ENCODE peak calls at places on chromosomes 5 and 9, in seven cellular contexts. C is HCT116, Y is thyroid gland, Z is A549, T is suprapubic skin, A is adrenal gland, B is IMR-90. N is an unnamed sample.

GRCh38 chr5:88746438-88746882 is 136.5 kb downstream of the MEF2C start:
- DNase-seq in Z (no peak), T (no peak), Y (no peak), B (no peak), A (no peak), C (no peak), N (no peak)

GRCh38 chr9:95038666-95039065 is 278.8 kb downstream of the FANCC start:
- DNase-seq in Y (no peak), C (no peak), A (no peak), Z (no peak), B (no peak), T (no peak), N (no peak)

GRCh38 chr9:115775669-115776068 is 377.9 kb upstream of the PAPPA start:
- DNase-seq in B (peak; percentile 14), Y (no peak), A (no peak), T (no peak), Z (no peak), C (no peak), N (no peak)

GRCh38 chr9:16625831-16626230 is 244.6 kb downstream of the BNC2 start:
- DNase-seq in A (no peak), B (peak; percentile 67), Y (no peak), Z (no peak), T (no peak), C (no peak), N (no peak)

GRCh38 chr5:177473461-177473991 is at the start of gene DBN1:
- DNase-seq in Y (peak; percentile 67), B (no peak), Z (peak; percentile 57), A (no peak), C (no peak), T (no peak), N (peak; percentile 69)

GRCh38 chr5:88886756-88887741 is 4.1 kb upstream of the MEF2C start:
- DNase-seq in C (no peak), Z (no peak), T (no peak), B (no peak), A (no peak), Y (no peak), N (no peak)

GRCh38 chr9:129748249-129748648 is 4.6 kb downstream of the PTGES start:
- DNase-seq in Y (no peak), T (no peak), C (no peak), A (no peak), B (peak; percentile 34), Z (no peak), N (no peak)

GRCh38 chr5:35857606-35858205 is 1.0 kb downstream of the IL7R start:
- DNase-seq in A (no peak), Z (no peak), B (peak; percentile 91), Y (no peak), T (no peak), C (no peak), N (no peak)

GRCh38 chr9:117541192-117541591 is 126.3 kb upstream of the ASTN2 start:
- DNase-seq in Y (no peak), B (no peak), A (no peak), T (no peak), Z (no peak), C (no peak), N (no peak)

GRCh38 chr9:118595719-118596305 is 773.4 kb downstream of the BRINP1 start:
- DNase-seq in T (no peak), C (no peak), A (peak; percentile 14), Z (peak; percentile 17), Y (peak; percentile 52), B (no peak), N (peak; percentile 36)

GRCh38 chr9:137691648-137692357 is 73.0 kb downstream of the EHMT1 start:
- DNase-seq in Y (peak; percentile 80), T (no peak), A (no peak), C (no peak), Z (no peak), B (no peak), N (no peak)

GRCh38 chr9:137694962-137695875 is 76.4 kb downstream of the EHMT1 start:
- DNase-seq in Z (peak; percentile 54), T (no peak), A (peak; percentile 50), Y (peak; percentile 59), B (no peak), C (no peak), N (no peak)

GRCh38 chr9:137697193-137697592 is 78.4 kb downstream of the EHMT1 start:
- DNase-seq in A (no peak), T (no peak), Z (no peak), C (no peak), B (no peak), Y (no peak), N (no peak)

GRCh38 chr9:137696526-137696925 is 77.7 kb downstream of the EHMT1 start:
- DNase-seq in A (no peak), Z (no peak), T (no peak), C (no peak), Y (no peak), B (no peak), N (no peak)

GRCh38 chr9:137694236-137694959 is 75.6 kb downstream of the EHMT1 start:
- DNase-seq in C (no peak), T (no peak), B (no peak), A (no peak), Y (no peak), Z (no peak), N (no peak)
- TF ChIP-seq POLR2A in C (no peak), T (no peak), B (no peak), A (no peak), Y (no peak), Z (no peak), N (no peak)

DNA sequence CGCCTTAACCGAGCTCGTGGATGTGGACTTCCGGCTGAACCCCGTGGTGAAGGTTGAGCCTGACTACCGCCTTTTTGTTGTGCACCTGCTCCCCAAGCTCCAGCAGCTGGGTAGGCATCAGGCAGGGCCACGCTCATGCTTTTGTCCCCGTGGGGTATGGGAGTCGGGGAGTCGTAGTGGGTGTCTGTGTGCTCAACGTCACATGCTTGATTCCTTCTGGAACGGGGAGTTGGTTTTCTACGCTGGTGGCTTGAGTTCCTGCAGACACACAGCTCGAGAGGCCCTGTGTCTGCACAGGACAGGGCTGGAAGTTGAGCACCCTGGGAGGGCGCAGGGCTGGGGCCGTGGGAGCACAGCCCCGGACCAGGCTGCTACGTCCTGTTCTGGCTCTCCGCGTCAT is 8.0 kb downstream of the CEP72 start:
- DNase-seq in T (peak; percentile 34), Y (no peak), Z (no peak), B (no peak), A (peak; percentile 7), C (no peak), N (no peak)
- TF ChIP-seq POLR2A in T (no peak), Y (no peak), Z (no peak), B (no peak), A (no peak), C (no peak), N (no peak)

GRCh38 chr5:139374909-139375308 is 8.2 kb downstream of the SLC23A1 start:
- DNase-seq in Y (no peak), T (no peak), C (no peak), B (no peak), Z (no peak), A (no peak), N (no peak)
- TF ChIP-seq POLR2A in Y (no peak), T (no peak), C (no peak), B (no peak), Z (no peak), A (no peak), N (no peak)

DNA sequence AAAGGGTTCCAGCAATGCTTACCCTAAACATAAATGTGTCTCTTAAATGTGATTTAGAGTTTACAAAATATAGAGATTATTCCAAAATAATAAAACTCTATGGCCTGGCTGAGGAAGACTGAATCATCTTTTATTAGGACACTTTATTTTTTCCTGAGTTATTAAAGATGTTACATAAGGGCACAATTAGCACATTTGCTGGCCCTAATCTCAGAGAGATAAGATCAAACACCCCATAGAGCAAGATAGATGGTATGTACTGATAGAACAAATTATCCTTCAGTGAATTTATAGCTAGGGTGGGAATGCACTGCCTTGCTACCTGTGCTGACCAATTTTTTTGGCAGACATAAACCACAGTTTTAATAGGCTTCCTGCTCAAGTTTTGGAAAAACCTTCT is 367.0 kb upstream of the MPDZ start:
- DNase-seq in A (no peak), Y (no peak), B (no peak), T (no peak), C (no peak), Z (no peak), N (no peak)
- TF ChIP-seq POLR2A in A (no peak), Y (no peak), B (no peak), T (no peak), C (no peak), Z (no peak), N (no peak)

GRCh38 chr5:40798012-40798855 is at the start of gene PRKAA1:
- DNase-seq in A (peak; percentile 92), C (peak; percentile 61), B (peak; percentile 83), T (peak; percentile 93), Z (peak; percentile 80), Y (peak; percentile 88), N (peak; percentile 90)

GRCh38 chr5:40799248-40799647 is 1.1 kb upstream of the PRKAA1 start:
- DNase-seq in Y (no peak), B (peak; percentile 33), Z (no peak), T (no peak), C (no peak), A (no peak), N (no peak)

GRCh38 chr5:40798856-40799210 is 659 bp upstream of the PRKAA1 start:
- DNase-seq in T (no peak), B (no peak), Z (no peak), Y (no peak), C (no peak), A (no peak), N (no peak)

GRCh38 chr5:40797273-40798011 is 732 bp downstream of the PRKAA1 start:
- DNase-seq in Y (peak; percentile 69), C (peak; percentile 24), T (peak; percentile 86), B (peak; percentile 58), Z (peak; percentile 58), A (peak; percentile 76), N (peak; percentile 60)

DNA sequence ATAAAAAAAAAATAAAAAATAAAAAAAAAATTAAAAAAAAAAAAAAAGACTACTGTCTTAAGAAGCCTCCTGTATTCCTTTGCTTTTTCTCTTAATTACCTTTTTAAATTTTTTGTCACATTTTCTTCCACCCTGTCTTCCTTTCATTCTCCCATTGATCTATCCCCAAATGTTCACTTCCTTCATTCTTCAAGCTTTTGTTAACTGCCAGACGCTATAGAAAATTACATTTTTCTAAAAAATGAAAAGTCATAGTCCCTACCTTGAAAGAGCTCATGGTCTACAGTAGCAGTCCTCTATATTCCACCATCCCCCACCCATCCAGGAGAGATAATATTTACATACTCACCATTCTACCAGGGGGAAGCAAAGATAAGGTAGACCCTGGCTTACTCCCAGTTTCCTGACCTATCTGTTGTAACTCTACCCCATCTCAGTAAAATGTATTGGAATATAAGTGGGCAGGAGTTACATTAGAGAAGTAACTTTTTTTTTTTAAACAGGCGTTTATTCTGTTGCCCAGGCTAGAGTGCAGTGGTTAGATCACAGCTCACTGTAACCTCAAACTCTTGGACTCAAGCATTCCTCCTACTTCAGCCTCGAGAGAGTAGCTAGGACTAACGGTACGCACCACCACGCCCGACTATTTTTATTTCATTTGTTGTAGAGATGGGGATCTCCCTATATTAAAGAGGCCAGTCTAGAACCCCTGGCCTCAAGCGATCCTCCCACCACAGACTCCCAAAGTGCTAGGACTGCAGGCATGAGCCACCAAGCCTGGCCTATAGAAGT is 3.8 kb upstream of the PRKAA1 start:
- DNase-seq in Z (no peak), B (no peak), A (no peak), Y (no peak), T (no peak), C (no peak), N (no peak)
- TF ChIP-seq POLR2A in Z (no peak), B (no peak), A (no peak), Y (no peak), T (no peak), C (no peak), N (no peak)

GRCh38 chr5:172417983-172418630 is 36.2 kb downstream of the SH3PXD2B start:
- DNase-seq in A (peak; percentile 95), Z (no peak), C (no peak), Y (peak; percentile 94), T (peak; percentile 97), B (peak; percentile 95), N (peak; percentile 46)
- TF ChIP-seq POLR2A in A (peak; percentile 70), Z (no peak), C (no peak), Y (no peak), T (no peak), B (no peak), N (no peak)

N was measured in H54.